ENCODE peak calls at places on chromosomes 2 and 18, in seven cellular contexts. One of them, this sample, is unnamed.

GRCh38 chr18:59697236-59697932 is at the start of gene CCBE1:
- DNase-seq in GM12892: peak
- DNase-seq in body of pancreas: peak
- DNase-seq in lower leg skin: peak
- DNase-seq in HCT116: peak
- DNase-seq in thyroid gland: peak
- DNase-seq in upper lobe of left lung: peak
- DNase-seq in this sample: peak

GRCh38 chr18:49022311-49023280 is 71.8 kb upstream of the SMAD7 start:
- DNase-seq in GM12892: no peak
- DNase-seq in body of pancreas: peak
- DNase-seq in lower leg skin: peak
- DNase-seq in HCT116: no peak
- DNase-seq in thyroid gland: no peak
- DNase-seq in upper lobe of left lung: no peak
- DNase-seq in this sample: no peak

GRCh38 chr2:70616168-70616694 is 62.6 kb upstream of the TGFA start:
- DNase-seq in GM12892: no peak
- DNase-seq in body of pancreas: no peak
- DNase-seq in lower leg skin: no peak
- DNase-seq in HCT116: no peak
- DNase-seq in thyroid gland: peak
- DNase-seq in upper lobe of left lung: peak
- DNase-seq in this sample: no peak

GRCh38 chr2:157349949-157350510 is 24.4 kb upstream of the ERMN start:
- DNase-seq in GM12892: no peak
- DNase-seq in body of pancreas: no peak
- DNase-seq in lower leg skin: no peak
- DNase-seq in HCT116: no peak
- DNase-seq in thyroid gland: no peak
- DNase-seq in upper lobe of left lung: no peak
- DNase-seq in this sample: no peak

GRCh38 chr2:225013432-225014048 is 28.7 kb downstream of the DOCK10 start:
- DNase-seq in GM12892: no peak
- DNase-seq in body of pancreas: no peak
- DNase-seq in lower leg skin: no peak
- DNase-seq in HCT116: no peak
- DNase-seq in thyroid gland: peak
- DNase-seq in upper lobe of left lung: peak
- DNase-seq in this sample: no peak

GRCh38 chr18:63953811-63954210 is 4.7 kb downstream of the HMSD start:
- DNase-seq in GM12892: no peak
- DNase-seq in body of pancreas: no peak
- DNase-seq in lower leg skin: no peak
- DNase-seq in HCT116: no peak
- DNase-seq in thyroid gland: peak
- DNase-seq in upper lobe of left lung: no peak
- DNase-seq in this sample: no peak

GRCh38 chr18:67896471-67896870 is 380.0 kb upstream of the DSEL start:
- DNase-seq in GM12892: no peak
- DNase-seq in body of pancreas: no peak
- DNase-seq in lower leg skin: no peak
- DNase-seq in HCT116: no peak
- DNase-seq in thyroid gland: no peak
- DNase-seq in upper lobe of left lung: no peak
- DNase-seq in this sample: no peak

GRCh38 chr2:220227272-220227920 is 600.0 kb downstream of the SLC4A3 start:
- DNase-seq in GM12892: no peak
- DNase-seq in body of pancreas: no peak
- DNase-seq in lower leg skin: no peak
- DNase-seq in HCT116: no peak
- DNase-seq in thyroid gland: no peak
- DNase-seq in upper lobe of left lung: no peak
- DNase-seq in this sample: no peak

GRCh38 chr18:21808185-21808584 is 67.6 kb downstream of the MIB1 start:
- DNase-seq in GM12892: no peak
- DNase-seq in body of pancreas: no peak
- DNase-seq in lower leg skin: no peak
- DNase-seq in HCT116: no peak
- DNase-seq in thyroid gland: no peak
- DNase-seq in upper lobe of left lung: no peak
- DNase-seq in this sample: no peak

GRCh38 chr18:26088482-26088881 is 1.9 kb downstream of the SS18 start:
- DNase-seq in GM12892: no peak
- DNase-seq in body of pancreas: no peak
- DNase-seq in lower leg skin: no peak
- DNase-seq in HCT116: no peak
- DNase-seq in thyroid gland: no peak
- DNase-seq in upper lobe of left lung: no peak
- DNase-seq in this sample: peak

GRCh38 chr2:163515836-163516235 is 220.0 kb downstream of the FIGN start:
- DNase-seq in GM12892: no peak
- DNase-seq in body of pancreas: no peak
- DNase-seq in lower leg skin: no peak
- DNase-seq in HCT116: no peak
- DNase-seq in thyroid gland: no peak
- DNase-seq in upper lobe of left lung: no peak
- DNase-seq in this sample: no peak

GRCh38 chr2:172844021-172844420 is 108.4 kb downstream of the RAPGEF4 start:
- DNase-seq in GM12892: no peak
- DNase-seq in body of pancreas: peak
- DNase-seq in lower leg skin: no peak
- DNase-seq in HCT116: no peak
- DNase-seq in thyroid gland: no peak
- DNase-seq in upper lobe of left lung: no peak
- DNase-seq in this sample: no peak

GRCh38 chr2:120516323-120517314 is 170.7 kb downstream of the INHBB start:
- DNase-seq in GM12892: no peak
- DNase-seq in body of pancreas: no peak
- DNase-seq in lower leg skin: no peak
- DNase-seq in HCT116: no peak
- DNase-seq in thyroid gland: no peak
- DNase-seq in upper lobe of left lung: no peak
- DNase-seq in this sample: no peak

GRCh38 chr2:229780856-229781773 is 66.8 kb upstream of the DNER start:
- DNase-seq in GM12892: no peak
- DNase-seq in body of pancreas: no peak
- DNase-seq in lower leg skin: no peak
- DNase-seq in HCT116: peak
- DNase-seq in thyroid gland: no peak
- DNase-seq in upper lobe of left lung: no peak
- DNase-seq in this sample: peak

GRCh38 chr2:173099804-173100203 is 24.2 kb downstream of the MAP3K20 start:
- DNase-seq in GM12892: no peak
- DNase-seq in body of pancreas: no peak
- DNase-seq in lower leg skin: no peak
- DNase-seq in HCT116: no peak
- DNase-seq in thyroid gland: no peak
- DNase-seq in upper lobe of left lung: no peak
- DNase-seq in this sample: no peak

GRCh38 chr18:13580351-13580750 is 146.0 kb downstream of the FAM210A start:
- DNase-seq in GM12892: no peak
- DNase-seq in body of pancreas: no peak
- DNase-seq in lower leg skin: peak
- DNase-seq in HCT116: no peak
- DNase-seq in thyroid gland: no peak
- DNase-seq in upper lobe of left lung: no peak
- DNase-seq in this sample: no peak

GRCh38 chr18:7822435-7823425 is 255.6 kb downstream of the PTPRM start:
- DNase-seq in GM12892: no peak
- DNase-seq in body of pancreas: no peak
- DNase-seq in lower leg skin: no peak
- DNase-seq in HCT116: no peak
- DNase-seq in thyroid gland: peak
- DNase-seq in upper lobe of left lung: no peak
- DNase-seq in this sample: no peak

GRCh38 chr2:239337122-239337876 is 63.5 kb downstream of the HDAC4 start:
- DNase-seq in GM12892: no peak
- DNase-seq in body of pancreas: peak
- DNase-seq in lower leg skin: peak
- DNase-seq in HCT116: no peak
- DNase-seq in thyroid gland: no peak
- DNase-seq in upper lobe of left lung: no peak
- DNase-seq in this sample: no peak

GRCh38 chr2:1968988-1969700 is 224.8 kb upstream of the PXDN start:
- DNase-seq in GM12892: no peak
- DNase-seq in body of pancreas: no peak
- DNase-seq in lower leg skin: peak
- DNase-seq in HCT116: no peak
- DNase-seq in thyroid gland: no peak
- DNase-seq in upper lobe of left lung: no peak
- DNase-seq in this sample: no peak

GRCh38 chr2:152763651-152764050 is 45.2 kb downstream of the ARL6IP6 start:
- DNase-seq in GM12892: no peak
- DNase-seq in body of pancreas: no peak
- DNase-seq in lower leg skin: no peak
- DNase-seq in HCT116: no peak
- DNase-seq in thyroid gland: no peak
- DNase-seq in upper lobe of left lung: no peak
- DNase-seq in this sample: no peak

GRCh38 chr2:217551229-217551909 is 451.4 kb downstream of the TNS1 start:
- DNase-seq in GM12892: no peak
- DNase-seq in body of pancreas: no peak
- DNase-seq in lower leg skin: no peak
- DNase-seq in HCT116: no peak
- DNase-seq in thyroid gland: no peak
- DNase-seq in upper lobe of left lung: no peak
- DNase-seq in this sample: no peak

DNA sequence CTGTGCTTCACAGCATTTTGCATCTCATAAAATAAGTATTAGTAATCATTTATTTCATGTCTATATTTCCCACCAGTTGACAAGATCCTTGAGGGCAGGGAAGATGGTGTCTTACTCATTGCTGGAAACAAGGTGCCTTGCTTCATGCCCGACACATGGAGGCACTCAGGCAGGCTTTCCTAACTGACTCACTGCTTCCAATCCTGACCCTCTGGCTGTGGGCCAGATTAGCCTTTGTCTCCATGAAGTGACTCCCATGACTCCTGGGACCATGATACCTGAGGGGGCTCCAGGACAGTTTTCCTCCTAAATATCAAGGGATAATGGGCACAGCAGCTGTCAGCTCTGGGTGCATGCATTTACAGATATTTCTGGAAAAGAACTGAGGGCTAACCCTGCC is 275.1 kb downstream of the AGPS start:
- DNase-seq in GM12892: no peak
- DNase-seq in body of pancreas: no peak
- DNase-seq in lower leg skin: no peak
- DNase-seq in HCT116: no peak
- DNase-seq in thyroid gland: no peak
- DNase-seq in upper lobe of left lung: no peak
- DNase-seq in this sample: no peak
- TF ChIP-seq POLR2A in GM12892: no peak
- TF ChIP-seq POLR2A in body of pancreas: no peak
- TF ChIP-seq POLR2A in lower leg skin: no peak
- TF ChIP-seq POLR2A in HCT116: no peak
- TF ChIP-seq POLR2A in thyroid gland: no peak
- TF ChIP-seq POLR2A in upper lobe of left lung: no peak
- TF ChIP-seq POLR2A in this sample: no peak

GRCh38 chr2:237692601-237693079 is 65.3 kb downstream of the LRRFIP1 start:
- DNase-seq in GM12892: no peak
- DNase-seq in body of pancreas: peak
- DNase-seq in lower leg skin: peak
- DNase-seq in HCT116: no peak
- DNase-seq in thyroid gland: peak
- DNase-seq in upper lobe of left lung: peak
- DNase-seq in this sample: peak
- TF ChIP-seq POLR2A in GM12892: no peak
- TF ChIP-seq POLR2A in body of pancreas: no peak
- TF ChIP-seq POLR2A in lower leg skin: no peak
- TF ChIP-seq POLR2A in HCT116: no peak
- TF ChIP-seq POLR2A in thyroid gland: no peak
- TF ChIP-seq POLR2A in upper lobe of left lung: no peak
- TF ChIP-seq POLR2A in this sample: no peak

DNA sequence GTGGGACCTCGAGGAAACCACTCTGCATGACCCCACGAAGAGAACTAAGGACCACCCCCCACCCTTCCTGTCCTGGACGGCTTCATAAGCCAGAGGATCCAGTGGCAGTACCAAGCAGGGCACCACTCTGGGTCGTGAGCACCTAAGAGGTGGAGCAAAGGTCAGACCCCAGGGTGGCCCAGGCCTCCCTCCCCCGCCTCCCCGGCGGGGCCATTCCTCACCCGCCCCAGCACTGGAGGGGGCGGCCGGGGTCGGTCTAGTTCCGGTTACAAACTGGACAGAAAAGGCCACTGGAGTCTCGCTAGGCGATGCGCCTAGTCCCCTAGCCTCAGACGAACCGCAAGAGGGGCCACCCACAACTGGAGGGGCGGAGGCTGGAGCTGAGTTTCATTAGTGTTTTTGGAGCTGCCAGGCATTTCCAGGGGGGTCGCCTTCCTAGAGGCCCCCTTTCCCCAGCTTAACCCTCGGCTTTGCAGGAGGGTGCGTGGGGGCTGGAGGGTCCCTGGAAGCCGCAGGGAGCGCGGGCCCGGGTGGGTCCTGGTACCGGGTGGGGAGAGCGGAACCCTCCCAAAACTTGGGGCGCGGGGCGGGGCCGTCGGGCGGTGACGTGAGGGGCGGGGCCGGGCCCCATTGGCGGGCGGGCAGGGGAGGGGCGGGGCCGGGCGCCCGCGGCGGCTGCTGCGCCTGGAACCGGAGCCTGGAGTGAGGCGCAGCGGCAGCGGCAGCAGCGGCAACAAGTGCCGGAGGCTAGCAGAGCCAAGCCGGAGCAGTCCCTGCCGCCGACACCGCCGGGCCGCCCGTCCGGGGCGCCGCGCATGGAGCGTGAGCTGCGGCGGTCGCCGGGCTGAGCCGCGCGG is at the start of gene B3GNT2:
- DNase-seq in GM12892: peak
- DNase-seq in body of pancreas: peak
- DNase-seq in lower leg skin: peak
- DNase-seq in HCT116: peak
- DNase-seq in thyroid gland: peak
- DNase-seq in upper lobe of left lung: peak
- DNase-seq in this sample: peak
- TF ChIP-seq POLR2A in GM12892: peak
- TF ChIP-seq POLR2A in body of pancreas: peak
- TF ChIP-seq POLR2A in lower leg skin: no peak
- TF ChIP-seq POLR2A in HCT116: peak
- TF ChIP-seq POLR2A in thyroid gland: peak
- TF ChIP-seq POLR2A in upper lobe of left lung: peak
- TF ChIP-seq POLR2A in this sample: peak

GRCh38 chr2:66433695-66433944 is 1.3 kb upstream of the MEIS1 start:
- DNase-seq in GM12892: no peak
- DNase-seq in body of pancreas: no peak
- DNase-seq in lower leg skin: no peak
- DNase-seq in HCT116: no peak
- DNase-seq in thyroid gland: no peak
- DNase-seq in upper lobe of left lung: no peak
- DNase-seq in this sample: no peak
- TF ChIP-seq POLR2A in GM12892: no peak
- TF ChIP-seq POLR2A in body of pancreas: peak
- TF ChIP-seq POLR2A in lower leg skin: no peak
- TF ChIP-seq POLR2A in HCT116: no peak
- TF ChIP-seq POLR2A in thyroid gland: no peak
- TF ChIP-seq POLR2A in upper lobe of left lung: no peak
- TF ChIP-seq POLR2A in this sample: no peak